ENCODE peak calls at places on chromosome X, in seven cellular contexts. O is myocyte; A is NCI-H1694 treated with DMSO at 0.1 percent for 48 hours; E is GOT3; F is uterus; J is stimulated activated CD4-positive, alpha-beta T cell treated with anti-CD3 and anti-CD28 coated beads, Interleukin-2, amount 100 ng/mL, for 48 hours; I is AG10803. W is an unnamed sample.

GRCh38 chrX:114500622-114501021 is 83.3 kb upstream of the HTR2C start:
- DNase-seq in O (no peak), A (no peak), E (no peak), F (no peak), J (no peak), I (no peak), W (no peak)

GRCh38 chrX:39418132-39418935 is 617.1 kb downstream of the MID1IP1 start:
- DNase-seq in O (no peak), A (no peak), E (no peak), F (no peak), J (no peak), I (no peak), W (no peak)

GRCh38 chrX:38282044-38282443 is 45.3 kb downstream of the RPGR start:
- DNase-seq in O (peak), A (no peak), E (no peak), F (peak), J (no peak), I (peak), W (no peak)

GRCh38 chrX:53476371-53476770 is 42.2 kb upstream of the HSD17B10 start:
- DNase-seq in O (no peak), A (no peak), E (no peak), F (no peak), J (no peak), I (peak), W (no peak)

GRCh38 chrX:69551421-69552009 is 47.4 kb downstream of the NALF2 start:
- DNase-seq in O (no peak), A (no peak), E (no peak), F (no peak), J (no peak), I (no peak), W (no peak)

GRCh38 chrX:108122748-108123147 is 31.2 kb downstream of the ATG4A start:
- DNase-seq in O (peak), A (no peak), E (no peak), F (no peak), J (no peak), I (peak), W (peak)

GRCh38 chrX:16186380-16187007 is 19.2 kb downstream of the MAGEB17 start:
- DNase-seq in O (no peak), A (no peak), E (no peak), F (no peak), J (no peak), I (no peak), W (no peak)

GRCh38 chrX:152819732-152820131 is 10.8 kb downstream of the CETN2 start:
- DNase-seq in O (no peak), A (no peak), E (no peak), F (no peak), J (no peak), I (peak), W (no peak)

GRCh38 chrX:131752493-131753198 is 208.8 kb downstream of the OR13H1 start:
- DNase-seq in O (no peak), A (no peak), E (no peak), F (peak), J (peak), I (no peak), W (peak)

GRCh38 chrX:17024896-17025295 is 78.4 kb downstream of the REPS2 start:
- DNase-seq in O (no peak), A (no peak), E (no peak), F (no peak), J (no peak), I (no peak), W (peak)

GRCh38 chrX:39399387-39399786 is 598.1 kb downstream of the MID1IP1 start:
- DNase-seq in O (no peak), A (no peak), E (no peak), F (no peak), J (no peak), I (no peak), W (no peak)

GRCh38 chrX:78710146-78710545 is 37.4 kb upstream of the LPAR4 start:
- DNase-seq in O (peak), A (no peak), E (no peak), F (no peak), J (no peak), I (peak), W (no peak)

GRCh38 chrX:18964026-18964425 is 19.9 kb downstream of the PHKA2 start:
- DNase-seq in O (no peak), A (no peak), E (no peak), F (no peak), J (no peak), I (no peak), W (no peak)

W was measured in G401.